ENCODE peak calls at places on chromosomes 5 and 9, in seven cellular contexts. C is pulmonary artery endothelial cell; Y is Right ventricle myocardium superior; B is fibroblast of mammary gland; N is psoas muscle; D is amygdala; A is CD4-positive, CD25-positive, alpha-beta regulatory T cell. U is an unnamed sample.

GRCh38 chr5:74945561-74946165 is 79.5 kb upstream of the FAM169A start:
- DNase-seq in C (no peak), Y (no peak), B (peak), N (no peak), D (no peak), A (no peak), U (no peak)

GRCh38 chr9:93670208-93671029 is 94.0 kb downstream of the PHF2 start:
- DNase-seq in C (no peak), Y (peak), B (peak), N (peak), D (no peak), A (no peak), U (no peak)

GRCh38 chr9:34396276-34397214 is 19.8 kb upstream of the MYORG start:
- DNase-seq in C (no peak), Y (no peak), B (no peak), N (no peak), D (no peak), A (no peak), U (no peak)

GRCh38 chr5:116524051-116524450 is 50.6 kb downstream of the SEMA6A start:
- DNase-seq in C (no peak), Y (no peak), B (no peak), N (no peak), D (no peak), A (no peak), U (no peak)

GRCh38 chr9:114097613-114098020 is 1.5 kb downstream of the KIF12 start:
- DNase-seq in C (no peak), Y (no peak), B (no peak), N (no peak), D (no peak), A (no peak), U (no peak)

GRCh38 chr5:122515709-122516431 is 203.8 kb downstream of the SNCAIP start:
- DNase-seq in C (peak), Y (no peak), B (peak), N (no peak), D (peak), A (no peak), U (peak)

GRCh38 chr5:65539827-65540226 is 23.1 kb downstream of the CENPK start:
- DNase-seq in C (no peak), Y (no peak), B (no peak), N (no peak), D (no peak), A (no peak), U (no peak)

GRCh38 chr5:90399251-90399650 is 10.3 kb downstream of the CETN3 start:
- DNase-seq in C (no peak), Y (no peak), B (no peak), N (no peak), D (no peak), A (no peak), U (no peak)

GRCh38 chr5:95985249-95985648 is 23.6 kb upstream of the ELL2 start:
- DNase-seq in C (no peak), Y (no peak), B (no peak), N (no peak), D (no peak), A (no peak), U (no peak)

GRCh38 chr9:121878208-121878835 is 214.8 kb downstream of the TTLL11 start:
- DNase-seq in C (no peak), Y (no peak), B (no peak), N (no peak), D (no peak), A (no peak), U (no peak)

GRCh38 chr5:112878760-112879159 is 17.7 kb downstream of the SRP19 start:
- DNase-seq in C (no peak), Y (no peak), B (no peak), N (no peak), D (no peak), A (peak), U (no peak)

GRCh38 chr5:143355710-143356109 is 47.8 kb downstream of the NR3C1 start:
- DNase-seq in C (peak), Y (peak), B (peak), N (peak), D (no peak), A (peak), U (no peak)

GRCh38 chr5:152883061-152883460 is 478.0 kb upstream of the NMUR2 start:
- DNase-seq in C (no peak), Y (no peak), B (no peak), N (no peak), D (no peak), A (no peak), U (no peak)

GRCh38 chr5:125152036-125152435 is 405.6 kb upstream of the ZNF608 start:
- DNase-seq in C (no peak), Y (no peak), B (no peak), N (no peak), D (no peak), A (no peak), U (no peak)

GRCh38 chr5:16880547-16880946 is 55.5 kb downstream of the MYO10 start:
- DNase-seq in C (no peak), Y (no peak), B (no peak), N (no peak), D (no peak), A (no peak), U (no peak)

GRCh38 chr9:72904267-72905093 is 48.4 kb downstream of the ALDH1A1 start:
- DNase-seq in C (no peak), Y (no peak), B (no peak), N (no peak), D (no peak), A (no peak), U (no peak)

GRCh38 chr5:109365653-109366052 is 44.1 kb downstream of the PJA2 start:
- DNase-seq in C (no peak), Y (no peak), B (peak), N (no peak), D (no peak), A (no peak), U (no peak)

GRCh38 chr5:24644757-24645156 is at the start of gene CDH10:
- DNase-seq in C (no peak), Y (no peak), B (no peak), N (no peak), D (peak), A (no peak), U (no peak)

GRCh38 chr5:1945606-1946005 is 62.9 kb upstream of the IRX4 start:
- DNase-seq in C (no peak), Y (no peak), B (no peak), N (no peak), D (no peak), A (no peak), U (no peak)

GRCh38 chr9:121992571-121993212 is 100.4 kb downstream of the TTLL11 start:
- DNase-seq in C (peak), Y (peak), B (peak), N (peak), D (peak), A (peak), U (peak)

GRCh38 chr5:149429839-149430721 is 51.0 kb upstream of the IL17B start:
- DNase-seq in C (no peak), Y (peak), B (no peak), N (peak), D (no peak), A (no peak), U (no peak)

GRCh38 chr5:93512799-93513198 is 68.2 kb downstream of the NR2F1-AS1 start:
- DNase-seq in C (peak), Y (no peak), B (peak), N (no peak), D (no peak), A (no peak), U (no peak)

GRCh38 chr5:80591352-80591751 is 21.3 kb upstream of the ANKRD34B start:
- DNase-seq in C (no peak), Y (no peak), B (peak), N (no peak), D (no peak), A (no peak), U (no peak)

GRCh38 chr9:109179801-109180523 is 12.9 kb upstream of the FRRS1L start:
- DNase-seq in C (no peak), Y (peak), B (no peak), N (no peak), D (no peak), A (no peak), U (no peak)

GRCh38 chr9:78235296-78235770 is 542 bp upstream of the CEP78 start:
- DNase-seq in C (no peak), Y (no peak), B (peak), N (no peak), D (no peak), A (no peak), U (no peak)